ENCODE peak calls at places on chromosome 20, in ten cellular contexts. H, N, P, Y, V, Q, T, L, Z and G are unnamed samples.
A peak's percentile ranks its signal among the peaks of the same experiment; 100 is the strongest.

GRCh38 chr20:62816879-62817873 is at the start of gene COL9A3:
- DNase-seq in Y (no peak), L (no peak), N (no peak), P (peak; percentile 66), V (no peak), Q (no peak), T (no peak), Z (peak; percentile 65), H (no peak), G (no peak)

GRCh38 chr20:3731944-3732326 is 550 bp upstream of the HSPA12B start:
- DNase-seq in Y (no peak), T (no peak), H (no peak), L (no peak), Z (no peak), N (no peak), Q (no peak), V (no peak), P (no peak), G (no peak)

GRCh38 chr20:64095927-64096326 is 11.4 kb downstream of the NPBWR2 start:
- DNase-seq in Z (no peak), Q (no peak), T (no peak), P (no peak), H (no peak), N (no peak), Y (no peak), L (no peak), V (no peak), G (no peak)

GRCh38 chr20:41366546-41367392 is at the start of gene EMILIN3:
- DNase-seq in P (peak; percentile 82), L (no peak), Y (no peak), T (peak; percentile 44), N (no peak), V (no peak), Z (no peak), H (no peak), Q (peak; percentile 62), G (no peak)

GRCh38 chr20:64049887-64050260 is 435 bp upstream of the SOX18 start:
- DNase-seq in P (no peak), Q (no peak), L (no peak), H (no peak), Y (peak; percentile 64), T (no peak), V (no peak), N (no peak), Z (no peak), G (no peak)

GRCh38 chr20:12316794-12317193 is 399.1 kb downstream of the BTBD3 start:
- DNase-seq in H (no peak), Z (no peak), Y (no peak), V (no peak), P (no peak), N (no peak), T (no peak), Q (no peak), L (no peak), G (no peak)

GRCh38 chr20:34088871-34089479 is 23.1 kb downstream of the EIF2S2 start:
- DNase-seq in T (no peak), Z (no peak), Y (no peak), V (no peak), Q (no peak), N (no peak), P (no peak), L (no peak), H (no peak), G (no peak)

GRCh38 chr20:36097331-36097730 is 57.2 kb upstream of the EPB41L1 start:
- DNase-seq in N (peak; percentile 71), P (no peak), H (peak; percentile 20), L (peak; percentile 84), Z (no peak), V (no peak), Y (no peak), T (no peak), Q (no peak), G (no peak)

GRCh38 chr20:12824353-12824752 is 184.4 kb upstream of the SPTLC3 start:
- DNase-seq in V (no peak), H (no peak), Z (no peak), Q (no peak), P (no peak), L (no peak), T (no peak), Y (no peak), N (no peak), G (no peak)

GRCh38 chr20:19968488-19969073 is 48.6 kb upstream of the NAA20 start:
- DNase-seq in Z (no peak), P (no peak), L (no peak), H (no peak), Q (no peak), Y (no peak), T (no peak), V (no peak), N (no peak), G (no peak)

GRCh38 chr20:63377256-63378114 is 16.3 kb upstream of the CHRNA4 start:
- DNase-seq in L (no peak), H (no peak), V (no peak), T (no peak), Z (no peak), P (peak; percentile 88), Y (no peak), N (no peak), Q (no peak), G (no peak)

GRCh38 chr20:54227751-54228150 is 19.9 kb downstream of the PFDN4 start:
- DNase-seq in N (no peak), Y (no peak), Z (no peak), Q (no peak), L (no peak), V (no peak), T (no peak), H (no peak), P (no peak), G (no peak)

GRCh38 chr20:54229566-54229965 is 21.7 kb downstream of the PFDN4 start:
- DNase-seq in Z (no peak), Q (no peak), T (no peak), H (no peak), Y (no peak), N (no peak), P (no peak), L (no peak), V (no peak), G (no peak)

GRCh38 chr20:54227241-54227640 is 19.4 kb downstream of the PFDN4 start:
- DNase-seq in Y (no peak), L (no peak), Z (no peak), N (no peak), T (no peak), P (no peak), Q (no peak), V (no peak), H (no peak), G (no peak)

GRCh38 chr20:54228841-54229240 is 21.0 kb downstream of the PFDN4 start:
- DNase-seq in T (no peak), V (no peak), P (no peak), Y (no peak), L (peak; percentile 64), Q (no peak), Z (no peak), N (peak; percentile 74), H (no peak), G (no peak)

GRCh38 chr20:54231006-54231405 is 23.1 kb downstream of the PFDN4 start:
- DNase-seq in L (no peak), T (no peak), Y (no peak), H (no peak), P (no peak), Q (no peak), Z (no peak), V (no peak), N (no peak), G (no peak)
- TF ChIP-seq CTCF in L (no peak), T (no peak), Y (no peak), H (no peak), P (no peak), Q (no peak), Z (no peak), V (no peak), N (no peak), G (no peak)

GRCh38 chr20:1676650-1677049 is 19.1 kb upstream of the SIRPG start:
- DNase-seq in L (no peak), Y (no peak), Q (no peak), H (no peak), N (no peak), Z (no peak), P (no peak), V (no peak), T (no peak), G (no peak)
- TF ChIP-seq CTCF in L (no peak), Y (no peak), Q (no peak), H (no peak), N (no peak), Z (no peak), P (no peak), V (no peak), T (no peak), G (no peak)

GRCh38 chr20:48338717-48339116 is 489.1 kb downstream of the PREX1 start:
- DNase-seq in H (no peak), L (peak; percentile 96), P (no peak), N (peak; percentile 36), Z (no peak), Q (no peak), V (no peak), T (no peak), Y (no peak), G (no peak)

GRCh38 chr20:48333707-48334106 is 494.1 kb downstream of the PREX1 start:
- DNase-seq in V (no peak), N (no peak), L (no peak), Y (no peak), H (no peak), Q (no peak), Z (no peak), P (no peak), T (no peak), G (no peak)

GRCh38 chr20:48339147-48339985 is 488.4 kb downstream of the PREX1 start:
- DNase-seq in H (no peak), T (no peak), Z (peak; percentile 60), V (no peak), N (peak; percentile 63), P (no peak), L (peak; percentile 94), Q (peak; percentile 77), Y (no peak), G (no peak)

GRCh38 chr20:48335421-48336090 is 492.2 kb downstream of the PREX1 start:
- DNase-seq in Y (no peak), T (no peak), Z (no peak), L (peak; percentile 7), H (no peak), Q (no peak), P (no peak), N (no peak), V (no peak), G (no peak)

DNA sequence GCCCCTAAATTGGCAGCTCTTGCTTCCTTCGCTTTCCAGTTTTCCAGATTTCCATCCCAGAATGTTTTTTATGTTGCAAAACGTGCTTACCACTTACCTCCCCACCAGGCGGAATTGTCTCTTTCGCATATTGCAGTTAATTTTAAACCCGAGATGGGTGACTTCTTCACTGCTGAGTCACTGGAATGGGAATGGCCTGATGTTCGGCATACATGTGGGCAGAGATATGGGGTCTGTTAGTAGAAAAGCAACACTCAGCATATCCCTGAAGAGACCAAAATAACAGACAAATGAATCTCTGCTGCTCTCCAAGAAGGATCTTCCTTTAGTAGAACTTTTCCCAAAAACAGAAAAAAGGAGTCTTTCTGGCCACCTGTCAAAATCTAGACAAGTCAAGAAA is 491.2 kb downstream of the PREX1 start:
- DNase-seq in L (peak; percentile 67), Y (no peak), Z (no peak), P (no peak), N (no peak), H (no peak), Q (no peak), V (no peak), T (no peak), G (no peak)
- TF ChIP-seq CTCF in L (no peak), Y (no peak), Z (no peak), P (no peak), N (no peak), H (no peak), Q (no peak), V (no peak), T (no peak), G (no peak)

GRCh38 chr20:25675161-25675560 is 21.5 kb downstream of the ZNF337 start:
- DNase-seq in L (no peak), N (no peak), T (no peak), Y (no peak), Z (no peak), V (no peak), P (no peak), Q (no peak), H (no peak), G (no peak)
- TF ChIP-seq CTCF in L (no peak), N (no peak), T (no peak), Y (no peak), Z (no peak), V (no peak), P (no peak), Q (no peak), H (no peak), G (no peak)